ENCODE peak calls at places on chromosomes 5 and 9, in seven cellular contexts. Z is Karpas-422; J is breast epithelium; P is upper lobe of left lung; E is CD4-positive, CD25-positive, alpha-beta regulatory T cell; I is esophagus squamous epithelium; X is GM23248. N is an unnamed sample.

GRCh38 chr9:12464910-12465512 is 228.2 kb upstream of the TYRP1 start:
- DNase-seq in P (no peak), X (peak; percentile 40), Z (peak; percentile 76), E (no peak), I (no peak), J (no peak), N (no peak)

GRCh38 chr5:149063017-149063687 is at the start of gene SH3TC2:
- DNase-seq in P (peak; percentile 59), J (peak; percentile 48), Z (no peak), X (peak; percentile 50), E (no peak), I (no peak), N (peak; percentile 83)

GRCh38 chr5:79236970-79237734 is 1.2 kb downstream of the JMY start:
- DNase-seq in P (peak; percentile 89), I (no peak), X (peak; percentile 73), J (peak; percentile 29), Z (no peak), E (peak; percentile 44), N (peak; percentile 95)

GRCh38 chr5:78508231-78508765 is 140.3 kb downstream of the LHFPL2 start:
- DNase-seq in X (peak; percentile 60), I (no peak), J (no peak), Z (no peak), E (no peak), P (no peak), N (no peak)

GRCh38 chr5:1037123-1037670 is 28.6 kb downstream of the NKD2 start:
- DNase-seq in Z (no peak), X (no peak), J (no peak), E (no peak), P (peak; percentile 46), I (no peak), N (peak; percentile 42)

GRCh38 chr9:127778280-127779135 is at the start of gene SH2D3C:
- DNase-seq in P (peak; percentile 84), I (no peak), J (no peak), X (no peak), Z (no peak), E (no peak), N (no peak)

GRCh38 chr9:124267271-124267807 is 9.6 kb downstream of the NEK6 start:
- DNase-seq in P (peak; percentile 84), I (no peak), X (peak; percentile 96), E (no peak), J (peak; percentile 91), Z (peak; percentile 84), N (peak; percentile 92)

GRCh38 chr5:146962801-146963355 is 84.3 kb upstream of the PPP2R2B start:
- DNase-seq in P (no peak), E (no peak), Z (no peak), X (peak; percentile 61), I (no peak), J (no peak), N (no peak)

GRCh38 chr9:81596671-81597426 is 92.5 kb downstream of the TLE1 start:
- DNase-seq in J (no peak), Z (no peak), P (no peak), X (no peak), I (no peak), E (no peak), N (no peak)

GRCh38 chr5:172458956-172459355 is 4.6 kb upstream of the SH3PXD2B start:
- DNase-seq in I (no peak), P (no peak), X (no peak), E (no peak), J (no peak), Z (no peak), N (no peak)

GRCh38 chr9:81174023-81174422 is 515.3 kb downstream of the TLE1 start:
- DNase-seq in P (no peak), Z (no peak), J (no peak), X (no peak), E (no peak), I (no peak), N (peak; percentile 17)

GRCh38 chr5:77145666-77146065 is 58.6 kb upstream of the ZBED3 start:
- DNase-seq in Z (no peak), E (no peak), P (no peak), I (no peak), J (no peak), X (peak; percentile 84), N (peak; percentile 77)

GRCh38 chr5:135050244-135050767 is 16.3 kb upstream of the PITX1 start:
- DNase-seq in I (no peak), E (no peak), P (peak; percentile 78), X (no peak), Z (no peak), J (no peak), N (peak; percentile 37)

GRCh38 chr9:27133817-27134216 is 24.8 kb downstream of the TEK start:
- DNase-seq in E (no peak), J (no peak), P (no peak), I (no peak), Z (no peak), X (no peak), N (no peak)

GRCh38 chr9:2622361-2623045 is 916 bp downstream of the VLDLR start:
- DNase-seq in Z (peak; percentile 53), J (no peak), P (peak; percentile 89), I (no peak), X (peak; percentile 73), E (no peak), N (no peak)

GRCh38 chr9:106077731-106078130 is 383.4 kb downstream of the TMEM38B start:
- DNase-seq in P (no peak), J (no peak), X (no peak), E (no peak), I (no peak), Z (no peak), N (no peak)

GRCh38 chr9:75950983-75951382 is 60.5 kb downstream of the PCSK5 start:
- DNase-seq in Z (no peak), P (no peak), E (no peak), I (no peak), X (no peak), J (no peak), N (no peak)

GRCh38 chr5:172919525-172920446 is 39.4 kb upstream of the RPL26L1 start:
- DNase-seq in E (no peak), P (no peak), I (no peak), Z (no peak), X (no peak), J (no peak), N (peak; percentile 74)

GRCh38 chr9:127504887-127505251 is 53.6 kb downstream of the LRSAM1 start:
- DNase-seq in Z (no peak), X (no peak), J (no peak), P (peak; percentile 63), I (no peak), E (no peak), N (no peak)

GRCh38 chr9:105290401-105290800 is 46.0 kb downstream of the SLC44A1 start:
- DNase-seq in E (no peak), I (no peak), X (peak; percentile 66), J (peak; percentile 57), P (no peak), Z (no peak), N (peak; percentile 6)

GRCh38 chr5:151509231-151509630 is 61.8 kb downstream of the SLC36A1 start:
- DNase-seq in X (no peak), J (no peak), P (no peak), I (no peak), E (no peak), Z (no peak), N (no peak)

GRCh38 chr9:33024126-33024965 is 727 bp upstream of the DNAJA1 start:
- DNase-seq in Z (peak; percentile 75), J (no peak), E (no peak), X (peak; percentile 83), I (no peak), P (no peak), N (peak; percentile 67)

GRCh38 chr9:78954286-78954685 is 617.5 kb upstream of the TLE4 start:
- DNase-seq in Z (no peak), P (no peak), J (no peak), E (no peak), I (no peak), X (no peak), N (peak; percentile 72)

GRCh38 chr5:33684760-33685159 is 207.0 kb downstream of the ADAMTS12 start:
- DNase-seq in P (no peak), Z (no peak), E (no peak), X (no peak), J (no peak), I (no peak), N (no peak)

GRCh38 chr5:170105643-170106611 is at the start of gene FOXI1:
- DNase-seq in Z (no peak), E (no peak), X (no peak), P (peak; percentile 81), J (no peak), I (no peak), N (no peak)

GRCh38 chr5:6019612-6020011 is 358.7 kb downstream of the MED10 start:
- DNase-seq in P (no peak), E (no peak), X (no peak), Z (no peak), I (no peak), J (no peak), N (no peak)

GRCh38 chr9:108864446-108864845 is 2.4 kb downstream of the ACTL7A start:
- DNase-seq in P (no peak), I (no peak), X (no peak), E (no peak), Z (no peak), J (no peak), N (no peak)

GRCh38 chr5:113162770-113163169 is 186.2 kb downstream of the DCP2 start:
- DNase-seq in X (peak; percentile 73), P (no peak), E (no peak), J (no peak), Z (no peak), I (no peak), N (no peak)
- H3K4me1 ChIP-seq in X (peaks cover 28% of the 10 kb centered on the region), P (peaks cover 5% of the 10 kb centered on the region), E (no peaks in the 10 kb centered on the region), J (no peaks in the 10 kb centered on the region), Z (peaks cover 16% of the 10 kb centered on the region), I (peaks cover 42% of the 10 kb centered on the region), N (peaks cover 42% of the 10 kb centered on the region)

DNA sequence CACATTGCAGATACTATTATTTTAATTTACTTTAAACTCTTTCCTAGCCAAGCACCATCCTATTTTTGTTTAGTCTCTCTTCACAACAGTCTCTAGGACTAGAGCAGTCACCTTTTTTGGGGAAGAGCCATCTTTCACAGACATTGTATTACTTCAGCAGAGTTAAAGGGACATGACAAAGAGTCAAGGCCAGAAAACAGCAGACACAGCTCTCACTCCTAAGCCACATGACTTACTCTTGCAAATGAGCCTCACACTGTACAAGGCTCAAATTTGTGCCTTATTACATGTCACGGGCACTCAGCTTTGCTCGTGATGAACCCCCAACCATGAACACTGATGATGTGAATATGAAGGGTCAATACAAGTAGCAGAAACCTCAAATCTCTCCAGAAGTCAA is 104.3 kb downstream of the ZNF608 start:
- DNase-seq in P (no peak), J (no peak), X (no peak), E (no peak), I (no peak), Z (peak; percentile 69), N (no peak)
- H3K4me1 ChIP-seq in P (peaks cover 5% of the 10 kb centered on the region), J (no peaks in the 10 kb centered on the region), X (no peaks in the 10 kb centered on the region), E (no peaks in the 10 kb centered on the region), I (no peaks in the 10 kb centered on the region), Z (peaks cover 57% of the 10 kb centered on the region), N (no peaks in the 10 kb centered on the region)

GRCh38 chr9:607417-607816 is 234.1 kb upstream of the DMRT1 start:
- DNase-seq in J (peak; percentile 69), I (no peak), X (no peak), Z (no peak), P (no peak), E (no peak), N (no peak)

GRCh38 chr9:599933-600461 is 241.5 kb upstream of the DMRT1 start:
- DNase-seq in E (no peak), Z (no peak), X (no peak), P (no peak), J (no peak), I (no peak), N (no peak)

GRCh38 chr9:602716-603115 is 238.8 kb upstream of the DMRT1 start:
- DNase-seq in E (no peak), I (no peak), P (no peak), J (no peak), Z (no peak), X (no peak), N (no peak)
- H3K4me1 ChIP-seq in E (no peaks in the 10 kb centered on the region), I (no peaks in the 10 kb centered on the region), P (no peaks in the 10 kb centered on the region), J (no peaks in the 10 kb centered on the region), Z (no peaks in the 10 kb centered on the region), X (no peaks in the 10 kb centered on the region), N (no peaks in the 10 kb centered on the region)

GRCh38 chr5:72467421-72467820 is 39.8 kb downstream of the ZNF366 start:
- DNase-seq in I (no peak), X (no peak), Z (no peak), J (no peak), P (no peak), E (no peak), N (no peak)
- H3K4me1 ChIP-seq in I (peaks cover 4% of the 10 kb centered on the region), X (peaks cover 47% of the 10 kb centered on the region), Z (no peaks in the 10 kb centered on the region), J (no peaks in the 10 kb centered on the region), P (peaks cover 6% of the 10 kb centered on the region), E (no peaks in the 10 kb centered on the region), N (peaks cover 64% of the 10 kb centered on the region)

N was measured in osteoblast.